ENCODE peak calls at places on chromosome 9, in four cellular contexts. One of them, this sample, is unnamed.

GRCh38 chr9:99011161-99011709 is 67.5 kb downstream of the COL15A1 start:
- DNase-seq in K562: no peak
- DNase-seq in HepG2: no peak
- DNase-seq in GM12878: no peak
- DNase-seq in this sample: no peak

GRCh38 chr9:3475300-3476020 is 50.3 kb downstream of the RFX3 start:
- DNase-seq in K562: no peak
- DNase-seq in HepG2: peak; percentile 27
- DNase-seq in GM12878: peak; percentile 78
- DNase-seq in this sample: peak; percentile 12

GRCh38 chr9:23850242-23851023 is 24.4 kb upstream of the ELAVL2 start:
- DNase-seq in K562: no peak
- DNase-seq in HepG2: no peak
- DNase-seq in GM12878: no peak
- DNase-seq in this sample: peak; percentile 56

GRCh38 chr9:93575706-93576295 is 583 bp upstream of the PHF2 start:
- DNase-seq in K562: peak; percentile 82
- DNase-seq in GM12878: no peak
- DNase-seq in HepG2: no peak
- DNase-seq in this sample: no peak

GRCh38 chr9:128007566-128008138 is 26.9 kb upstream of the EEIG1 start:
- DNase-seq in HepG2: peak; percentile 45
- DNase-seq in K562: peak; percentile 41
- DNase-seq in GM12878: peak; percentile 66
- DNase-seq in this sample: no peak

GRCh38 chr9:135211524-135211890 is 124.0 kb downstream of the OLFM1 start:
- DNase-seq in K562: no peak
- DNase-seq in GM12878: no peak
- DNase-seq in HepG2: no peak
- DNase-seq in this sample: no peak

GRCh38 chr9:95341262-95342011 is 23.9 kb upstream of the FANCC start:
- DNase-seq in HepG2: no peak
- DNase-seq in K562: no peak
- DNase-seq in GM12878: no peak
- DNase-seq in this sample: peak; percentile 25

GRCh38 chr9:95848764-95849163 is 26.7 kb upstream of the ERCC6L2 start:
- DNase-seq in HepG2: no peak
- DNase-seq in GM12878: no peak
- DNase-seq in K562: no peak
- DNase-seq in this sample: no peak

GRCh38 chr9:121498487-121499176 is 1.0 kb downstream of the GGTA1 start:
- DNase-seq in K562: no peak
- DNase-seq in GM12878: no peak
- DNase-seq in HepG2: no peak
- DNase-seq in this sample: peak; percentile 50

GRCh38 chr9:26975728-26976707 is 19.8 kb downstream of the IFT74 start:
- DNase-seq in HepG2: peak; percentile 32
- DNase-seq in K562: no peak
- DNase-seq in GM12878: no peak
- DNase-seq in this sample: peak; percentile 64

GRCh38 chr9:31394040-31394473 is 990.4 kb upstream of the ACO1 start:
- DNase-seq in K562: no peak
- DNase-seq in HepG2: no peak
- DNase-seq in GM12878: no peak
- DNase-seq in this sample: no peak

GRCh38 chr9:131732061-131732526 is 7.8 kb downstream of the RAPGEF1 start:
- DNase-seq in K562: no peak
- DNase-seq in HepG2: peak; percentile 59
- DNase-seq in GM12878: no peak
- DNase-seq in this sample: no peak

GRCh38 chr9:119736478-119737454 is 367.5 kb upstream of the BRINP1 start:
- DNase-seq in GM12878: peak; percentile 38
- DNase-seq in HepG2: no peak
- DNase-seq in K562: no peak
- DNase-seq in this sample: no peak

GRCh38 chr9:134283111-134283515 is 43.1 kb upstream of the RXRA start:
- DNase-seq in K562: no peak
- DNase-seq in GM12878: no peak
- DNase-seq in HepG2: no peak
- DNase-seq in this sample: no peak

GRCh38 chr9:79764377-79764776 is 192.6 kb downstream of the TLE4 start:
- DNase-seq in K562: no peak
- DNase-seq in GM12878: no peak
- DNase-seq in HepG2: no peak
- DNase-seq in this sample: no peak

GRCh38 chr9:38380230-38380871 is 12.2 kb upstream of the ALDH1B1 start:
- DNase-seq in K562: no peak
- DNase-seq in GM12878: no peak
- DNase-seq in HepG2: peak; percentile 32
- DNase-seq in this sample: no peak

GRCh38 chr9:127295005-127295404 is 30.4 kb downstream of the GARNL3 start:
- DNase-seq in GM12878: no peak
- DNase-seq in K562: no peak
- DNase-seq in HepG2: no peak
- DNase-seq in this sample: no peak

GRCh38 chr9:115202960-115203751 is 85.2 kb upstream of the TNC start:
- DNase-seq in HepG2: no peak
- DNase-seq in K562: no peak
- DNase-seq in GM12878: no peak
- DNase-seq in this sample: no peak

GRCh38 chr9:6838158-6838557 is 80.4 kb downstream of the KDM4C start:
- DNase-seq in GM12878: no peak
- DNase-seq in K562: no peak
- DNase-seq in HepG2: no peak
- DNase-seq in this sample: no peak

GRCh38 chr9:127452481-127453092 is 1.3 kb downstream of the LRSAM1 start:
- DNase-seq in HepG2: peak; percentile 49
- DNase-seq in K562: no peak
- DNase-seq in GM12878: no peak
- DNase-seq in this sample: no peak

GRCh38 chr9:78601957-78602565 is 305.1 kb downstream of the PSAT1 start:
- DNase-seq in K562: peak; percentile 14
- DNase-seq in GM12878: no peak
- DNase-seq in HepG2: peak; percentile 12
- DNase-seq in this sample: peak; percentile 36
- TF ChIP-seq TCF7 in K562: no peak
- TF ChIP-seq TCF7 in GM12878: no peak
- TF ChIP-seq TCF7 in HepG2: no peak
- TF ChIP-seq TCF7 in this sample: no peak

DNA sequence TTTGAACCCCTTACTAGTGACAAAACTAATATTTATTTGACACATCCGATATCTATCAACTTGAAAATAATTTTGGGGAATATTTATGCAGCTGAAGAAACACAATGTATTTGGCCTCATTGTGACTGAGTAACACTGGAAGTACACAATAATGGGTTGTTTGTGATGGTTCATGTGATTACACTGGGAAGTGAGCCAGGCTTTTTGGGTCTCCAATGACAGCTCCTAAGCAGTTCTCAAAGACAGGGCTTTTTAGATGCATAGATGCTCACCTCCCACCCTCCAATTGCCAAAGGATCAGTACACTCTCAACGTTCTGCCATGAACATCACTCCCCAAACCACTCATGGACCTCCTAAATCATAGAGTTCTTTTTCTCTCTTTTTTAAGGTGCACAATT is 170.0 kb downstream of the SLC24A2 start:
- DNase-seq in HepG2: no peak
- DNase-seq in GM12878: no peak
- DNase-seq in K562: no peak
- DNase-seq in this sample: no peak
- TF ChIP-seq TCF7 in HepG2: no peak
- TF ChIP-seq TCF7 in GM12878: no peak
- TF ChIP-seq TCF7 in K562: no peak
- TF ChIP-seq TCF7 in this sample: no peak

GRCh38 chr9:89109666-89110065 is 69.0 kb downstream of the SHC3 start:
- DNase-seq in K562: no peak
- DNase-seq in HepG2: no peak
- DNase-seq in GM12878: no peak
- DNase-seq in this sample: no peak
- TF ChIP-seq TCF7 in K562: no peak
- TF ChIP-seq TCF7 in HepG2: no peak
- TF ChIP-seq TCF7 in GM12878: no peak
- TF ChIP-seq TCF7 in this sample: no peak

DNA sequence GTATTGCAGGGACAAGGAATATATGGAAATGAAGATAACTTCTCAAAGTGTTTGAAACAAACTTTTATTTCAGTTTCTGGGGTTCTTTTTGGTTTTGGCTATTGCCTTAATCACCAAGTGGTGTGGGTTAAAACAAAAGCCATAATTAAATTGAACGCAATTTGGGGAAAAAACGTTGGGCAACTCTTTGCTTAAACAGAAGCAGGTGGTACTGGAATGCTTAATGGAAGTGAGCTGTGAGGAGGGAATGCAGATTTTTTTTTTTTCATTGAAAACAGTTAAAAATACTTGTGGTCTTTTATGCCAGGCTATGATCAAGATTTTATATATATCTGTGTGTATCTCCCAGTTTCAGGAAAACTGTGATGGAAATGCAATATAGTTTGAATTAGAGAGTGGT is 195.7 kb upstream of the TUT7 start:
- DNase-seq in HepG2: no peak
- DNase-seq in GM12878: no peak
- DNase-seq in K562: no peak
- DNase-seq in this sample: no peak
- TF ChIP-seq TCF7 in HepG2: no peak
- TF ChIP-seq TCF7 in GM12878: no peak
- TF ChIP-seq TCF7 in K562: no peak
- TF ChIP-seq TCF7 in this sample: no peak

This sample was measured in WTC11.